ENCODE peak calls at places on chromosomes 13 and 19, in ten cellular contexts. One of them, this sample, is unnamed.

GRCh38 chr13:47858678-47859050 is 142.4 kb downstream of the SUCLA2 start:
- DNase-seq in left ventricle myocardium inferior: no peak
- DNase-seq in mesendoderm: no peak
- DNase-seq in aorta: no peak
- DNase-seq in H9: no peak
- DNase-seq in A673: no peak
- DNase-seq in mammary epithelial cell: peak
- DNase-seq in pancreas: no peak
- DNase-seq in GM23338: no peak
- DNase-seq in HL-60: no peak
- DNase-seq in this sample: no peak

GRCh38 chr13:41827507-41828213 is 133.2 kb downstream of the VWA8 start:
- DNase-seq in A673: peak
- DNase-seq in pancreas: no peak
- DNase-seq in GM23338: no peak
- DNase-seq in aorta: no peak
- DNase-seq in mammary epithelial cell: peak
- DNase-seq in left ventricle myocardium inferior: no peak
- DNase-seq in H9: no peak
- DNase-seq in HL-60: no peak
- DNase-seq in mesendoderm: no peak
- DNase-seq in this sample: no peak

GRCh38 chr19:15656467-15656866 is 15.8 kb downstream of the CYP4F3 start:
- DNase-seq in HL-60: no peak
- DNase-seq in H9: no peak
- DNase-seq in mesendoderm: no peak
- DNase-seq in aorta: no peak
- DNase-seq in A673: no peak
- DNase-seq in mammary epithelial cell: no peak
- DNase-seq in GM23338: no peak
- DNase-seq in pancreas: no peak
- DNase-seq in left ventricle myocardium inferior: no peak
- DNase-seq in this sample: no peak

GRCh38 chr13:52454459-52454824 is 836 bp upstream of the CKAP2 start:
- DNase-seq in H9: peak
- DNase-seq in left ventricle myocardium inferior: no peak
- DNase-seq in A673: no peak
- DNase-seq in aorta: no peak
- DNase-seq in GM23338: peak
- DNase-seq in HL-60: peak
- DNase-seq in pancreas: peak
- DNase-seq in mammary epithelial cell: peak
- DNase-seq in mesendoderm: peak
- DNase-seq in this sample: no peak

GRCh38 chr13:113785051-113786010 is 26.3 kb downstream of the TMEM255B start:
- DNase-seq in left ventricle myocardium inferior: no peak
- DNase-seq in mammary epithelial cell: peak
- DNase-seq in aorta: no peak
- DNase-seq in pancreas: no peak
- DNase-seq in GM23338: no peak
- DNase-seq in H9: no peak
- DNase-seq in A673: peak
- DNase-seq in HL-60: peak
- DNase-seq in mesendoderm: no peak
- DNase-seq in this sample: no peak

GRCh38 chr19:791605-792360 is 5.5 kb upstream of the PTBP1 start:
- DNase-seq in H9: peak
- DNase-seq in pancreas: peak
- DNase-seq in aorta: no peak
- DNase-seq in A673: no peak
- DNase-seq in mammary epithelial cell: no peak
- DNase-seq in HL-60: no peak
- DNase-seq in GM23338: peak
- DNase-seq in left ventricle myocardium inferior: no peak
- DNase-seq in mesendoderm: no peak
- DNase-seq in this sample: no peak

GRCh38 chr13:64505511-64505910 is 2724.6 kb downstream of the PCDH9 start:
- DNase-seq in GM23338: no peak
- DNase-seq in pancreas: no peak
- DNase-seq in A673: no peak
- DNase-seq in mammary epithelial cell: peak
- DNase-seq in HL-60: no peak
- DNase-seq in H9: no peak
- DNase-seq in left ventricle myocardium inferior: no peak
- DNase-seq in aorta: no peak
- DNase-seq in mesendoderm: no peak
- DNase-seq in this sample: no peak

GRCh38 chr19:1907563-1908363 is 2.6 kb downstream of the ADAT3 start:
- DNase-seq in GM23338: no peak
- DNase-seq in left ventricle myocardium inferior: no peak
- DNase-seq in mesendoderm: no peak
- DNase-seq in A673: no peak
- DNase-seq in HL-60: no peak
- DNase-seq in aorta: no peak
- DNase-seq in H9: no peak
- DNase-seq in pancreas: peak
- DNase-seq in mammary epithelial cell: peak
- DNase-seq in this sample: peak

GRCh38 chr19:10644351-10645007 is 9.7 kb upstream of the ILF3 start:
- DNase-seq in mammary epithelial cell: peak
- DNase-seq in left ventricle myocardium inferior: peak
- DNase-seq in pancreas: peak
- DNase-seq in aorta: peak
- DNase-seq in H9: peak
- DNase-seq in GM23338: peak
- DNase-seq in HL-60: peak
- DNase-seq in mesendoderm: peak
- DNase-seq in A673: peak
- DNase-seq in this sample: peak

GRCh38 chr19:38736413-38737280 is 7.6 kb downstream of the CAPN12 start:
- DNase-seq in left ventricle myocardium inferior: no peak
- DNase-seq in GM23338: peak
- DNase-seq in aorta: peak
- DNase-seq in A673: peak
- DNase-seq in mesendoderm: peak
- DNase-seq in HL-60: no peak
- DNase-seq in pancreas: peak
- DNase-seq in H9: peak
- DNase-seq in mammary epithelial cell: peak
- DNase-seq in this sample: no peak
- H3K27ac ChIP-seq in left ventricle myocardium inferior: no peak
- H3K27ac ChIP-seq in GM23338: no peak
- H3K27ac ChIP-seq in aorta: no peak
- H3K27ac ChIP-seq in A673: no peak
- H3K27ac ChIP-seq in mesendoderm: no peak
- H3K27ac ChIP-seq in HL-60: no peak
- H3K27ac ChIP-seq in pancreas: peak
- H3K27ac ChIP-seq in H9: no peak
- H3K27ac ChIP-seq in mammary epithelial cell: no peak
- H3K27ac ChIP-seq in this sample: no peak

GRCh38 chr19:43124360-43124759 is 41.9 kb upstream of the PSG2 start:
- DNase-seq in GM23338: peak
- DNase-seq in mammary epithelial cell: no peak
- DNase-seq in HL-60: no peak
- DNase-seq in left ventricle myocardium inferior: no peak
- DNase-seq in pancreas: no peak
- DNase-seq in H9: no peak
- DNase-seq in mesendoderm: no peak
- DNase-seq in A673: no peak
- DNase-seq in aorta: no peak
- DNase-seq in this sample: no peak

GRCh38 chr19:43132696-43133095 is 50.2 kb upstream of the PSG2 start:
- DNase-seq in HL-60: no peak
- DNase-seq in GM23338: no peak
- DNase-seq in mammary epithelial cell: peak
- DNase-seq in left ventricle myocardium inferior: no peak
- DNase-seq in mesendoderm: no peak
- DNase-seq in aorta: no peak
- DNase-seq in pancreas: no peak
- DNase-seq in A673: no peak
- DNase-seq in H9: no peak
- DNase-seq in this sample: no peak

DNA sequence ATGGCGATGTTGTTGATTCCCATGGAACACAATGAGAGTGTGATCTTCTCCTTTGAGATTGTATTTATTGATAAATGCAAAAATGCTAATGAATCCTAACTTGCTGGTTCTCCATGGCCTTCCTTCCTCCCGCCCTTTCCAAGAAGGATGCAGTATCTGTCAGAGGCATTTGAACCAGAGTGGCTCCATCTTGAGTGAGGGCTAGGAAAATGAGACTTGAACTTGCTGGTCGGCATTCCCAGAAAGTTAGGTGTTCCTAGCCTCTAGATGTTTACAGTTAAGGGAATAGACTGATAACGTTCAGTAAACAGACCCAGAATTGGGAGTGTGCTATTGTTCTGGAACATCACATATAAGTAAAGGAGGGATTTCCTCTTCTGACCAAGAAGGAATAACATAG is 44.2 kb upstream of the PSG2 start:
- DNase-seq in GM23338: no peak
- DNase-seq in A673: no peak
- DNase-seq in left ventricle myocardium inferior: no peak
- DNase-seq in aorta: no peak
- DNase-seq in HL-60: no peak
- DNase-seq in pancreas: no peak
- DNase-seq in H9: no peak
- DNase-seq in mammary epithelial cell: no peak
- DNase-seq in mesendoderm: no peak
- DNase-seq in this sample: no peak
- H3K27ac ChIP-seq in GM23338: no peak
- H3K27ac ChIP-seq in A673: no peak
- H3K27ac ChIP-seq in left ventricle myocardium inferior: no peak
- H3K27ac ChIP-seq in aorta: no peak
- H3K27ac ChIP-seq in HL-60: no peak
- H3K27ac ChIP-seq in pancreas: no peak
- H3K27ac ChIP-seq in H9: no peak
- H3K27ac ChIP-seq in mammary epithelial cell: peak
- H3K27ac ChIP-seq in mesendoderm: no peak
- H3K27ac ChIP-seq in this sample: no peak

DNA sequence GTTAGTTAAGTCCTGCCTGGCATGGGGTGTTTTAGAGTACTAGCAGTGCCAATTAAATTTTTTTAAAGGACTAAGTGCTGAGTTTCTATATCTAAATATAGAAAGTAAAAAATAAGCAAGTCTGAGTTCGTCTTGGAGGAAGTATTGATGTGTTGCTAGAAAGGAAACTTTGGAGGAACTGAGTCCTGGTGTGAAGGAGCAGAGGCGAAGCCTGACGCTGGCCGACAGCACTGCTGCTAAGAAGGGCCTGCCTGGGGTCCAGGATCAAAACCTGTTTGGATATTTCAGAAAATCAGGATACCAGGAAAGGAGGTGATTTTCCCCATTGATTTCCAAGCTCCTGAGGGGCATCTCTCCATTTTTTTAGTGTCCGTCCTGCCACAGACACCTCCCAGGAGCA is 38.3 kb upstream of the NPAS1 start:
- DNase-seq in mesendoderm: no peak
- DNase-seq in A673: no peak
- DNase-seq in GM23338: no peak
- DNase-seq in HL-60: no peak
- DNase-seq in pancreas: no peak
- DNase-seq in aorta: no peak
- DNase-seq in mammary epithelial cell: no peak
- DNase-seq in left ventricle myocardium inferior: no peak
- DNase-seq in H9: no peak
- DNase-seq in this sample: no peak
- H3K27ac ChIP-seq in mesendoderm: no peak
- H3K27ac ChIP-seq in A673: no peak
- H3K27ac ChIP-seq in GM23338: peak
- H3K27ac ChIP-seq in HL-60: no peak
- H3K27ac ChIP-seq in pancreas: no peak
- H3K27ac ChIP-seq in aorta: peak
- H3K27ac ChIP-seq in mammary epithelial cell: no peak
- H3K27ac ChIP-seq in left ventricle myocardium inferior: peak
- H3K27ac ChIP-seq in H9: no peak
- H3K27ac ChIP-seq in this sample: peak

GRCh38 chr13:44142540-44142867 is 231.1 kb upstream of the SERP2 start:
- DNase-seq in GM23338: peak
- DNase-seq in A673: no peak
- DNase-seq in HL-60: no peak
- DNase-seq in aorta: no peak
- DNase-seq in left ventricle myocardium inferior: no peak
- DNase-seq in pancreas: peak
- DNase-seq in H9: no peak
- DNase-seq in mesendoderm: no peak
- DNase-seq in mammary epithelial cell: no peak
- DNase-seq in this sample: no peak

GRCh38 chr13:44141725-44142539 is 231.7 kb upstream of the SERP2 start:
- DNase-seq in HL-60: peak
- DNase-seq in mammary epithelial cell: peak
- DNase-seq in mesendoderm: peak
- DNase-seq in H9: peak
- DNase-seq in pancreas: peak
- DNase-seq in aorta: peak
- DNase-seq in left ventricle myocardium inferior: peak
- DNase-seq in A673: peak
- DNase-seq in GM23338: peak
- DNase-seq in this sample: peak

GRCh38 chr13:44140146-44140545 is 233.5 kb upstream of the SERP2 start:
- DNase-seq in mammary epithelial cell: no peak
- DNase-seq in left ventricle myocardium inferior: no peak
- DNase-seq in pancreas: no peak
- DNase-seq in H9: peak
- DNase-seq in mesendoderm: peak
- DNase-seq in A673: no peak
- DNase-seq in GM23338: peak
- DNase-seq in HL-60: no peak
- DNase-seq in aorta: no peak
- DNase-seq in this sample: no peak

GRCh38 chr13:44141213-44141724 is 232.4 kb upstream of the SERP2 start:
- DNase-seq in aorta: no peak
- DNase-seq in left ventricle myocardium inferior: no peak
- DNase-seq in HL-60: no peak
- DNase-seq in mammary epithelial cell: peak
- DNase-seq in mesendoderm: peak
- DNase-seq in GM23338: peak
- DNase-seq in H9: no peak
- DNase-seq in A673: peak
- DNase-seq in pancreas: peak
- DNase-seq in this sample: no peak

DNA sequence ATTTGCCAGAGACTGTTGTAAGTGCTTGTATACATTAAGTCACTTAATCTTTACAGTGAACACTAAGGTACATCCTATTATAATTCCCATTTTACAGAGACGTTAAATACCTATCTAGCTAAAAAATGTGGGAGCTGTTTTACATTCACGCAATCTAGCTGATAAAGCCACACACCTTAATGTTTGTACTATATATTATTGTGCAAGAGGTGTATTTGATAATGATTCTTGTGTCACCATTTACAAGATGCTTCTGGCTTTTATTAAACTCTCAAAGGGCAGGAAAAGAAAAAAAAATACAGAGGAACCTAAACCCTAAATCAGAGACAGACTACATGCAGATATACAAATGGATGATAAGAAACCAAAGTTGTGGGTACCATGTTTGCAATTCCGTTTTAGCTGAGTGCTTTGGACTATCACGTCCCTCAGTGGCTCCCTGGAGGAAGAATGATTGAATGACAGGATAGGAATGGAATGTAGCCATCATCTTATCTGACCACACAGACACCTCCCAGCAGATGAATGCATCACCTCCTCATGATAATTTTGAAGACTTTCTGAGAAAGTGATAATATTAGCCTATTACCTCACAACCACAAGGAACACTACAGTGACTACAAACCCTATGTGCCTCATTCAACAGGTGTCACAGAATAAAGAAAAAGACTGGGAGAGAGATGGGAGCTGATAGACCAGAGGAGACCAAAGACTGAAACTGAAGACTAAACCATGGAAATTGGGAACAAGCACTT is 230.5 kb upstream of the SERP2 start:
- DNase-seq in H9: no peak
- DNase-seq in mesendoderm: peak
- DNase-seq in aorta: no peak
- DNase-seq in GM23338: no peak
- DNase-seq in mammary epithelial cell: peak
- DNase-seq in pancreas: no peak
- DNase-seq in left ventricle myocardium inferior: no peak
- DNase-seq in HL-60: no peak
- DNase-seq in A673: no peak
- DNase-seq in this sample: no peak
- H3K27ac ChIP-seq in H9: no peak
- H3K27ac ChIP-seq in mesendoderm: no peak
- H3K27ac ChIP-seq in aorta: no peak
- H3K27ac ChIP-seq in GM23338: no peak
- H3K27ac ChIP-seq in mammary epithelial cell: peak
- H3K27ac ChIP-seq in pancreas: no peak
- H3K27ac ChIP-seq in left ventricle myocardium inferior: peak
- H3K27ac ChIP-seq in HL-60: no peak
- H3K27ac ChIP-seq in A673: no peak
- H3K27ac ChIP-seq in this sample: no peak